ENCODE peak calls at places on chromosomes 7 and 10, in five cellular contexts. X, K, C, W and T are unnamed samples. For H3K4me1, the result is how much of the 10 kb centered on the place peaks cover.

GRCh38 chr10:16656886-16657285 is 135.2 kb upstream of the C1QL3 start:
- DNase-seq in W (no peak), C (no peak), X (no peak), K (no peak), T (no peak)

GRCh38 chr7:155808551-155809331 is 3.5 kb downstream of the SHH start:
- DNase-seq in C (no peak), X (no peak), W (peak), K (no peak), T (peak)

GRCh38 chr7:107995184-107996071 is 7.5 kb downstream of the LAMB1 start:
- DNase-seq in X (peak), K (no peak), W (peak), C (peak), T (no peak)

GRCh38 chr7:140541513-140542192 is 62.3 kb upstream of the MKRN1 start:
- DNase-seq in W (peak), K (peak), C (peak), X (peak), T (peak)

GRCh38 chr7:144824360-144824759 is 11.5 kb downstream of the TPK1 start:
- DNase-seq in W (peak), K (no peak), C (peak), X (no peak), T (no peak)

GRCh38 chr7:94529516-94529915 is 19.9 kb downstream of the CASD1 start:
- DNase-seq in W (no peak), C (no peak), X (no peak), K (no peak), T (no peak)

GRCh38 chr7:134669845-134670373 is 23.3 kb downstream of the BPGM start:
- DNase-seq in K (peak), C (peak), X (no peak), W (peak), T (peak)

GRCh38 chr7:142859829-142860228 is 5.0 kb downstream of the EPHB6 start:
- DNase-seq in K (peak), X (no peak), W (peak), C (no peak), T (no peak)

GRCh38 chr10:59176241-59177030 is at the start of gene PHYHIPL:
- DNase-seq in C (no peak), X (no peak), W (no peak), K (peak), T (peak)

GRCh38 chr7:73971315-73971700 is 56.7 kb upstream of the ELN start:
- DNase-seq in K (no peak), W (no peak), C (no peak), X (no peak), T (no peak)

GRCh38 chr7:36937754-36938551 is 213.7 kb upstream of the AOAH start:
- DNase-seq in X (no peak), C (no peak), W (no peak), K (no peak), T (no peak)

GRCh38 chr10:49735161-49735560 is 27.0 kb downstream of the OGDHL start:
- DNase-seq in W (peak), X (no peak), K (no peak), C (no peak), T (no peak)

GRCh38 chr7:121510302-121510701 is 114.2 kb upstream of the FAM3C start:
- DNase-seq in K (peak), W (no peak), X (no peak), C (no peak), T (no peak)

GRCh38 chr7:105224884-105225651 is 163.7 kb downstream of the SRPK2 start:
- DNase-seq in X (no peak), K (peak), W (peak), C (peak), T (no peak)

GRCh38 chr10:789831-790701 is 100.6 kb upstream of the DIP2C start:
- DNase-seq in W (no peak), X (no peak), K (no peak), C (no peak), T (no peak)

GRCh38 chr10:91621483-91622113 is 11.3 kb downstream of the PPP1R3C start:
- DNase-seq in C (no peak), X (no peak), W (no peak), K (peak), T (no peak)

GRCh38 chr7:143355450-143356385 is 6.8 kb downstream of the FAM131B start:
- DNase-seq in X (no peak), K (no peak), C (no peak), W (no peak), T (no peak)

GRCh38 chr10:58143944-58144343 is 123.8 kb downstream of the IPMK start:
- DNase-seq in X (no peak), W (no peak), C (no peak), K (no peak), T (no peak)

GRCh38 chr7:157272351-157273207 is 64.2 kb upstream of the DNAJB6 start:
- DNase-seq in X (no peak), W (no peak), C (no peak), K (no peak), T (no peak)

GRCh38 chr7:3294432-3295100 is 6.5 kb upstream of the SDK1 start:
- DNase-seq in X (no peak), K (peak), W (peak), C (no peak), T (no peak)

GRCh38 chr10:129760416-129760815 is 203.7 kb downstream of the EBF3 start:
- DNase-seq in K (no peak), X (no peak), W (no peak), C (no peak), T (peak)

GRCh38 chr7:30656006-30656575 is 26.2 kb downstream of the CRHR2 start:
- DNase-seq in W (no peak), X (no peak), K (no peak), C (no peak), T (no peak)

GRCh38 chr10:11593612-11594011 is 17.8 kb downstream of the USP6NL start:
- DNase-seq in C (no peak), X (no peak), K (no peak), W (no peak), T (no peak)

GRCh38 chr7:46754135-46754730 is 827.7 kb downstream of the TNS3 start:
- DNase-seq in K (no peak), W (peak), C (no peak), X (no peak), T (no peak)

GRCh38 chr10:123635131-123635530 is 31.0 kb upstream of the GPR26 start:
- DNase-seq in K (no peak), X (no peak), W (no peak), C (no peak), T (no peak)

GRCh38 chr10:104642001-104642270 is 846 bp downstream of the SORCS3 start:
- DNase-seq in C (no peak), W (no peak), K (no peak), X (no peak), T (peak)

GRCh38 chr10:104642311-104643022 is 1.4 kb downstream of the SORCS3 start:
- DNase-seq in W (no peak), X (peak), C (no peak), K (peak), T (peak)

GRCh38 chr10:104639595-104640338 is 1.3 kb upstream of the SORCS3 start:
- DNase-seq in C (no peak), W (no peak), K (no peak), X (no peak), T (no peak)

GRCh38 chr10:104640339-104641149 is 546 bp upstream of the SORCS3 start:
- DNase-seq in W (no peak), C (no peak), X (no peak), K (no peak), T (peak)

GRCh38 chr10:104641150-104642000 is at the start of gene SORCS3:
- DNase-seq in W (no peak), K (no peak), X (no peak), C (no peak), T (no peak)
- H3K4me3 ChIP-seq in W (no peak), K (no peak), X (no peak), C (no peak), T (peak)

GRCh38 chr7:22579961-22580360 is 80.0 kb upstream of the STEAP1B start:
- DNase-seq in X (no peak), K (no peak), W (no peak), C (no peak), T (no peak)
- H3K4me1 ChIP-seq in X (under half), K (under half), W (under half), C (under half), T (under half)

DNA sequence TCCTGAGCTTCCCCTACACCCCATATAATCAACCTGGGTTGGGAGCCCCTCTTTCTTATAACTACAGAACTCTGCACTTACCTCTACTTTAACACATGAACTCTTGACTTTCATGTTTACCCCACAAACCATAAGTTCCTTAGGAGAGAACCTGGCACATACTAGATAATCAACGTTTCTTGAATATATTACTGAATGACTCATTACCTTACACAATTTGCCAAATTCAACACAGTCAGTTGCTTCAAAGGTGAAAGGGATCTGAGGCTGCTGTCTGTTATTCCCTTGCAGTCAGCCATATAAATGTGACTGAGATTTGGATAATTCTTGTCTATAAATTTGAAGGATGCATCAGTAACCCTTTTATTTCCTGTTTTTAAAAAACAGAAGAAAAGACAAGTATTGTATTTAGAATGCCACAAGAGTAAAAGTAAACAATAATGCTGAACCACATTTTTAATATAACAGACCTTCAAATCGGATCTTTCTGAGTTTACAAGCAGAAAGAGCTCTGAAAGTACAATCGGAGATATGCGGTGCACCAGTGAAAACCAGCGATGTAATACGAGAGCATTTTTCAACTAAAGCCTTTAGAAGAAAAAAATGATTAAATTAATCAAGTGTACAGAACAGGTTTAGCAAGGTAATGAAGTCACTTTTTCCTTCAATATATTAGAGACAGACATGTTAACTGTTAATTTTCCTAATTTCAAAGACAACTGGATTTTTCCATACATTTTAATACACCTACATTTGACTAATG is 29.5 kb upstream of the LRRC17 start:
- DNase-seq in X (no peak), C (no peak), K (no peak), W (peak), T (no peak)
- H3K4me3 ChIP-seq in X (no peak), C (no peak), K (no peak), W (peak), T (no peak)

GRCh38 chr10:62979921-62980320 is 153.2 kb upstream of the NRBF2 start:
- DNase-seq in W (peak), K (no peak), C (no peak), X (no peak), T (no peak)
- H3K4me1 ChIP-seq in W (under half), K (under half), C (under half), X (under half), T (under half)

DNA sequence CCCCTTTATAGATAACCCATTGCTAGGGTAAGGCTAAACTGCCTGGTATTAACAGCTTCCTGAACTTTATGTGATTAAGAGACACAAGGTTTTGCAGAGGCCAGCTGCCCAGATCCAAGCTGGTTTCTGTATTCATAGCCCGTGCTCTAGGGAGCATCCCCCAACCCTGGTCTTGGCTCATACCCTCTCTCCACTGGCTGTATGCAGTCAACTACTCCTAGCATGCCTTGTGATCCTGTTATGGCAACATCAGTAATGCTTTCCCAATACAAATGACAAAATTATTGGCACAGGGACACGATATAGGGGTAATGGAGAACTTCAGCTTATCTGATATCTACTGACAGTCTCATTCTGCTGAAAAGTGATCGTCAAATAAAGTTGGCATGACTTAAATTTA is 202.8 kb upstream of the MKLN1 start:
- DNase-seq in C (no peak), K (no peak), X (no peak), W (no peak), T (no peak)
- H3K4me3 ChIP-seq in C (no peak), K (no peak), X (no peak), W (no peak), T (no peak)

GRCh38 chr10:46547881-46548780 is 8.3 kb downstream of the GPRIN2 start:
- DNase-seq in X (peak), K (peak), W (peak), C (no peak), T (no peak)
- H3K4me1 ChIP-seq in X (under half), K (under half), W (under half), C (under half), T (under half)

GRCh38 chr7:39829028-39829427 is 121.0 kb upstream of the CDK13 start:
- DNase-seq in W (no peak), X (no peak), C (no peak), K (no peak), T (no peak)

GRCh38 chr7:39838326-39838725 is 111.7 kb upstream of the CDK13 start:
- DNase-seq in K (peak), C (peak), W (peak), X (peak), T (no peak)

GRCh38 chr7:39827571-39827970 is 122.5 kb upstream of the CDK13 start:
- DNase-seq in K (no peak), X (no peak), W (no peak), C (no peak), T (no peak)

DNA sequence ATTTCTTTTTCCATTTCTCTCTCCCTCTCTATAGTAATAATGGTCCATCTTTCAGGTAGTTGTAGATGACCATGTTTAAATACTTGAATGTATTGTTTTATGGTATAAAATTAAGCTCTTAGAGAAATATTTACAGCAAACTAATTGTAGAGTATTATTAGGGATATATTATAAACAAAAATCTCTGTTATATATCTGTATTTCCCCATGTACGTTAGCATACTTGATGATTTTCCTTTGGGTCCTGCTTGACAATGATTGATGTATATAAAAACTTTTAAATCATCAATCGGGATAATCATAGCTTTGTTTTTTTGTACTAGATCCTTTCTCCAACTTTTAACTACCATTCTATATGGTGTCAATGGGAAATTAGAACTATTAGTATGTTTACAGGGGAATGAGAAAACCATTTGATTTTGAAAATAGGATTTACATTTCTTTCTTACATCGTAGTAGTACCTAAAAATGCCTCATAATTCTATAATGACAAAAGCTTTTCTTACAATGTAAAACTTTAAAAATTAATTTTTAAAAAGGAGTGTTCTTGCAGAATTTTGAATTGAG is 117.5 kb upstream of the CDK13 start:
- DNase-seq in X (no peak), C (no peak), W (no peak), K (no peak), T (no peak)
- H3K4me3 ChIP-seq in X (no peak), C (peak), W (no peak), K (no peak), T (no peak)